ENCODE peak calls at places on chromosome 4, in six cellular contexts. One of them, this sample, is unnamed.

GRCh38 chr4:185304944-185305690 is 90.6 kb downstream of the LRP2BP start:
- DNase-seq in cardiac muscle cell: peak
- DNase-seq in RWPE2: no peak
- DNase-seq in lower lobe of right lung: peak
- DNase-seq in neural progenitor cell: peak
- DNase-seq in colonic mucosa: no peak
- DNase-seq in this sample: peak

GRCh38 chr4:38387819-38388218 is 276.2 kb upstream of the KLF3 start:
- DNase-seq in cardiac muscle cell: no peak
- DNase-seq in RWPE2: no peak
- DNase-seq in lower lobe of right lung: no peak
- DNase-seq in neural progenitor cell: no peak
- DNase-seq in colonic mucosa: no peak
- DNase-seq in this sample: no peak

GRCh38 chr4:151711680-151712079 is 49.1 kb downstream of the GATB start:
- DNase-seq in cardiac muscle cell: no peak
- DNase-seq in RWPE2: no peak
- DNase-seq in lower lobe of right lung: no peak
- DNase-seq in neural progenitor cell: peak
- DNase-seq in colonic mucosa: no peak
- DNase-seq in this sample: no peak

GRCh38 chr4:88077911-88078310 is 70.5 kb downstream of the PKD2 start:
- DNase-seq in cardiac muscle cell: no peak
- DNase-seq in RWPE2: no peak
- DNase-seq in lower lobe of right lung: no peak
- DNase-seq in neural progenitor cell: no peak
- DNase-seq in colonic mucosa: no peak
- DNase-seq in this sample: no peak

GRCh38 chr4:25477251-25477650 is 100.2 kb downstream of the ANAPC4 start:
- DNase-seq in cardiac muscle cell: no peak
- DNase-seq in RWPE2: no peak
- DNase-seq in lower lobe of right lung: no peak
- DNase-seq in neural progenitor cell: no peak
- DNase-seq in colonic mucosa: no peak
- DNase-seq in this sample: no peak

GRCh38 chr4:171794528-171794927 is 18.7 kb upstream of the GALNTL6 start:
- DNase-seq in cardiac muscle cell: peak
- DNase-seq in RWPE2: no peak
- DNase-seq in lower lobe of right lung: no peak
- DNase-seq in neural progenitor cell: peak
- DNase-seq in colonic mucosa: no peak
- DNase-seq in this sample: no peak

GRCh38 chr4:41358626-41359025 is 101.9 kb downstream of the UCHL1 start:
- DNase-seq in cardiac muscle cell: no peak
- DNase-seq in RWPE2: no peak
- DNase-seq in lower lobe of right lung: no peak
- DNase-seq in neural progenitor cell: no peak
- DNase-seq in colonic mucosa: no peak
- DNase-seq in this sample: no peak

GRCh38 chr4:86848136-86848535 is 1.0 kb downstream of the SLC10A6 start:
- DNase-seq in cardiac muscle cell: no peak
- DNase-seq in RWPE2: no peak
- DNase-seq in lower lobe of right lung: no peak
- DNase-seq in neural progenitor cell: no peak
- DNase-seq in colonic mucosa: no peak
- DNase-seq in this sample: no peak

GRCh38 chr4:152956650-152957436 is 20.7 kb downstream of the FHDC1 start:
- DNase-seq in cardiac muscle cell: peak
- DNase-seq in RWPE2: no peak
- DNase-seq in lower lobe of right lung: no peak
- DNase-seq in neural progenitor cell: no peak
- DNase-seq in colonic mucosa: peak
- DNase-seq in this sample: peak

GRCh38 chr4:89024051-89024675 is 32.8 kb downstream of the FAM13A start:
- DNase-seq in cardiac muscle cell: peak
- DNase-seq in RWPE2: no peak
- DNase-seq in lower lobe of right lung: no peak
- DNase-seq in neural progenitor cell: peak
- DNase-seq in colonic mucosa: peak
- DNase-seq in this sample: peak

GRCh38 chr4:947491-947971 is 15.3 kb downstream of the TMEM175 start:
- DNase-seq in cardiac muscle cell: no peak
- DNase-seq in RWPE2: no peak
- DNase-seq in lower lobe of right lung: no peak
- DNase-seq in neural progenitor cell: no peak
- DNase-seq in colonic mucosa: no peak
- DNase-seq in this sample: no peak

GRCh38 chr4:159555873-159556272 is 453.0 kb downstream of the RAPGEF2 start:
- DNase-seq in cardiac muscle cell: no peak
- DNase-seq in RWPE2: no peak
- DNase-seq in lower lobe of right lung: no peak
- DNase-seq in neural progenitor cell: no peak
- DNase-seq in colonic mucosa: no peak
- DNase-seq in this sample: no peak

GRCh38 chr4:84965558-84966381 is 720 bp downstream of the WDFY3 start:
- DNase-seq in cardiac muscle cell: peak
- DNase-seq in RWPE2: peak
- DNase-seq in lower lobe of right lung: peak
- DNase-seq in neural progenitor cell: peak
- DNase-seq in colonic mucosa: peak
- DNase-seq in this sample: peak
- H3K27ac ChIP-seq in cardiac muscle cell: peak
- H3K27ac ChIP-seq in RWPE2: peak
- H3K27ac ChIP-seq in lower lobe of right lung: peak
- H3K27ac ChIP-seq in neural progenitor cell: peak
- H3K27ac ChIP-seq in colonic mucosa: peak
- H3K27ac ChIP-seq in this sample: peak

DNA sequence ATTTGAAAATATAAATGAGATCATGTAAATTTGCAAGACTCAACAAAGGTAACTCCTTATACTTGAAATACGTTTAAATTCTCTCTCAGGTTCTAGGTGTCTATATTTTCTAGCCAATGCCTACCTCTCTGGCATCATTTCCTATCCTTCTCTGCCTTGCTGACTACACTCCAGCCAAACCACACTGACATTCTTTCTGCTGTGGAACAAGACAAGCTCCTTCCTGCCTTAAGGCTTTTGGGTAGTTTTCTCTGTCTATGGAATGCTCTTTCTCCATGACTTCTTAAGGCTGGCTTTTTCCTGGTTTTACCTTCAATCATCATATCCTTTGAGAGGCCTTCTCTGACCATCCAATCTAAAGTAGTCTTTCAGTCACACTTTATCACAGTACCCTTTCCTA is 201.0 kb downstream of the SPRY1 start:
- DNase-seq in cardiac muscle cell: no peak
- DNase-seq in RWPE2: no peak
- DNase-seq in lower lobe of right lung: no peak
- DNase-seq in neural progenitor cell: no peak
- DNase-seq in colonic mucosa: no peak
- DNase-seq in this sample: no peak
- H3K27ac ChIP-seq in cardiac muscle cell: no peak
- H3K27ac ChIP-seq in RWPE2: no peak
- H3K27ac ChIP-seq in lower lobe of right lung: no peak
- H3K27ac ChIP-seq in neural progenitor cell: no peak
- H3K27ac ChIP-seq in colonic mucosa: no peak
- H3K27ac ChIP-seq in this sample: no peak

DNA sequence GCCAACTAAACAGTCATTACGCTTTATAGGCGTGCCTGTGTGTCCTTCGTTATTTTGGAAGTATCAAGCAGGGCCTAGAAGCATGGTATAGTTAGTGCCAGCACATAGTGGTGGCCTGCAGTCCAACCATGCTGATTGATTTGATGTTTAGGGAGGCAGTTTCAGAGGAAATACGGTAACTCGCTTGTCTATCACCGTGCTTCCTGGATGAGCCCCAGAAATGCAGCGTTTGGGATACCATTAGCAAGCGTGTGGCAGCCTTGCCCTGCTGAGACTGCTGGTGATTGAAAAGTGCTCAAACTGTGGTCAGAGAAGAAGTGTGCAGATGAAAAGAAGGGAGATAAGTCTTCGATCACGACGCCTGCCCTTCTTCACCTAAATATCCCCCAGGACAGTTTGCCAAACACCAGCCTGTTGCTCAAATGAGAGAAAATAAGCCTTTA is 158.4 kb downstream of the CHIC2 start:
- DNase-seq in cardiac muscle cell: peak
- DNase-seq in RWPE2: no peak
- DNase-seq in lower lobe of right lung: no peak
- DNase-seq in neural progenitor cell: peak
- DNase-seq in colonic mucosa: peak
- DNase-seq in this sample: peak
- H3K27ac ChIP-seq in cardiac muscle cell: peak
- H3K27ac ChIP-seq in RWPE2: no peak
- H3K27ac ChIP-seq in lower lobe of right lung: peak
- H3K27ac ChIP-seq in neural progenitor cell: no peak
- H3K27ac ChIP-seq in colonic mucosa: no peak
- H3K27ac ChIP-seq in this sample: no peak

DNA sequence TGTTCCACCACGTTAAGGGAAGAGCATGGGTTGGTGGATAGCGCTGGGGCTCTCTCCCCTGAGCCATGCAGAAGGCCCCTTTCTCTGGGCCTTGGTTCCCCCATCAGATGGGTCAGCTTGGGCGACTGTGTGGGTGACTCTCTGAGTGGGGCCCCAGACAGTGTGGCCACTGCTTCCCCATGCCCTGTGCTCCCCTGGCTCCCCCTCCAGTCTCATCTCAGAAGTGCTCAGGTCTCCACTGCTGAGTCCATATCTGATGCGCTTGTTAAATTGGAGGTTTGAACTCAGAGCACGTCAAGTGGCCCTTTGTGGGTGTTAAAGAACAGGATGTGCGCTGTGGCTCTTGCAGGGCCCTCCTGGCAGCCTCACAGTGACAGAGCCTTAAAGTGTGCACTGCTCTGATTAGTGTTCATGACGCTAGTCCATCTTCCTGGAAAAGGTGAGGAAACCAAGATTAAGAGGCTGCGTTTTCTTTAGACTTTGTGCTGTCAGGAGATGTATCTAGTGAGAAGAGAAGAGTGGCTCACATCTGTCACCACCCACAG is 59.8 kb downstream of the NELFA start:
- DNase-seq in cardiac muscle cell: no peak
- DNase-seq in RWPE2: no peak
- DNase-seq in lower lobe of right lung: no peak
- DNase-seq in neural progenitor cell: no peak
- DNase-seq in colonic mucosa: no peak
- DNase-seq in this sample: no peak
- H3K27ac ChIP-seq in cardiac muscle cell: peak
- H3K27ac ChIP-seq in RWPE2: no peak
- H3K27ac ChIP-seq in lower lobe of right lung: no peak
- H3K27ac ChIP-seq in neural progenitor cell: no peak
- H3K27ac ChIP-seq in colonic mucosa: no peak
- H3K27ac ChIP-seq in this sample: no peak

DNA sequence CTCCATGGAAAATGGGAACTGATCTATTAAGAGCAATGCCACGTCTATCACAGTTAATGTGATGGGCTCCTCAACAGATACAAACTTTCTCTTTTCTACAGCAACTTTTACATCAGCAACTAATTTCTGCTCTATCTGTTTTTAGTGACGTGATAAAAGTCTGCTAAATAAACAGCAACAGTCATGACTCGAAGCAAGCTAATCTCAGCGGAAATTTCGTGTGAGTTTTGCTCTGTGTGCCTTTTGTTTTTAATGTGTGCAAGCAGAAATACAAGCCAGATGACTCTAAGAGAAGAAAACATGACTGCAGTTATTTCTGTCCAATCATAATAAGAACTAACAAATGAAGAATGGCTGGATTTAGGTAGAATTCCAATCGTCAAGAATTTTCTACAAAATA is 214.4 kb downstream of the LDB2 start:
- DNase-seq in cardiac muscle cell: no peak
- DNase-seq in RWPE2: no peak
- DNase-seq in lower lobe of right lung: no peak
- DNase-seq in neural progenitor cell: no peak
- DNase-seq in colonic mucosa: no peak
- DNase-seq in this sample: no peak
- H3K27ac ChIP-seq in cardiac muscle cell: no peak
- H3K27ac ChIP-seq in RWPE2: no peak
- H3K27ac ChIP-seq in lower lobe of right lung: no peak
- H3K27ac ChIP-seq in neural progenitor cell: no peak
- H3K27ac ChIP-seq in colonic mucosa: no peak
- H3K27ac ChIP-seq in this sample: no peak

GRCh38 chr4:7819446-7819845 is 120.2 kb downstream of the AFAP1 start:
- DNase-seq in cardiac muscle cell: no peak
- DNase-seq in RWPE2: no peak
- DNase-seq in lower lobe of right lung: no peak
- DNase-seq in neural progenitor cell: no peak
- DNase-seq in colonic mucosa: no peak
- DNase-seq in this sample: no peak
- H3K27ac ChIP-seq in cardiac muscle cell: peak
- H3K27ac ChIP-seq in RWPE2: no peak
- H3K27ac ChIP-seq in lower lobe of right lung: no peak
- H3K27ac ChIP-seq in neural progenitor cell: no peak
- H3K27ac ChIP-seq in colonic mucosa: no peak
- H3K27ac ChIP-seq in this sample: no peak

This sample was measured in small intestine.